ENCODE peak calls at places on chromosome 15, in seven cellular contexts. I is choroid plexus epithelial cell, G is astrocyte, S is psoas muscle, J is GM06990, M is breast epithelium, D is heart left ventricle. B is an unnamed sample.

GRCh38 chr15:52252781-52253180 is 42.8 kb downstream of the MYO5C start:
- DNase-seq in I (peak), G (peak), S (no peak), J (no peak), M (no peak), D (no peak), B (peak)

GRCh38 chr15:59174846-59175831 is 31.5 kb upstream of the LDHAL6B start:
- DNase-seq in I (peak), G (peak), S (peak), J (peak), M (no peak), D (peak), B (peak)

GRCh38 chr15:78195735-78196201 is 38.6 kb downstream of the ACSBG1 start:
- DNase-seq in I (peak), G (no peak), S (peak), J (peak), M (no peak), D (no peak), B (no peak)

GRCh38 chr15:32717290-32718081 is at the start of gene GREM1:
- DNase-seq in I (peak), G (peak), S (peak), J (no peak), M (no peak), D (no peak), B (peak)

GRCh38 chr15:55627730-55628368 is 39.7 kb upstream of the PYGO1 start:
- DNase-seq in I (peak), G (peak), S (peak), J (no peak), M (no peak), D (no peak), B (peak)

GRCh38 chr15:91780387-91780786 is 73.1 kb upstream of the SLCO3A1 start:
- DNase-seq in I (no peak), G (no peak), S (no peak), J (no peak), M (no peak), D (no peak), B (no peak)

GRCh38 chr15:77461486-77461885 is 40.8 kb downstream of the HMG20A start:
- DNase-seq in I (no peak), G (peak), S (no peak), J (no peak), M (no peak), D (no peak), B (peak)

GRCh38 chr15:67685008-67685599 is 140.2 kb upstream of the SKOR1 start:
- DNase-seq in I (peak), G (peak), S (no peak), J (no peak), M (no peak), D (no peak), B (peak)

GRCh38 chr15:90949979-90950675 is 4.6 kb upstream of the RCCD1 start:
- DNase-seq in I (no peak), G (no peak), S (no peak), J (no peak), M (no peak), D (no peak), B (no peak)

GRCh38 chr15:89419370-89419984 is 76.9 kb downstream of the RHCG start:
- DNase-seq in I (peak), G (peak), S (peak), J (no peak), M (no peak), D (peak), B (no peak)

GRCh38 chr15:74399511-74400312 is 32.3 kb upstream of the CYP11A1 start:
- DNase-seq in I (peak), G (peak), S (no peak), J (peak), M (no peak), D (no peak), B (peak)

GRCh38 chr15:95724908-95725633 is 605.4 kb upstream of the NR2F2 start:
- DNase-seq in I (no peak), G (no peak), S (no peak), J (no peak), M (no peak), D (no peak), B (no peak)

GRCh38 chr15:99100245-99101173 is 4.4 kb upstream of the SYNM start:
- DNase-seq in I (peak), G (peak), S (peak), J (peak), M (peak), D (peak), B (peak)

GRCh38 chr15:48331796-48332641 is 790 bp downstream of the DUT start:
- DNase-seq in I (peak), G (no peak), S (peak), J (peak), M (peak), D (peak), B (peak)

GRCh38 chr15:62928996-62929350 is 113.6 kb upstream of the TPM1 start:
- DNase-seq in I (peak), G (no peak), S (no peak), J (no peak), M (no peak), D (no peak), B (no peak)

GRCh38 chr15:87207945-87208580 is 1048.5 kb downstream of the NTRK3 start:
- DNase-seq in I (peak), G (peak), S (no peak), J (no peak), M (no peak), D (no peak), B (peak)

GRCh38 chr15:70535071-70535954 is 228.0 kb downstream of the UACA start:
- DNase-seq in I (no peak), G (no peak), S (no peak), J (no peak), M (no peak), D (no peak), B (no peak)

GRCh38 chr15:77506311-77507150 is 85.8 kb downstream of the HMG20A start:
- DNase-seq in I (peak), G (no peak), S (peak), J (no peak), M (no peak), D (peak), B (no peak)

GRCh38 chr15:72375501-72375845 is 341 bp downstream of the HEXA start:
- DNase-seq in I (no peak), G (no peak), S (no peak), J (no peak), M (no peak), D (peak), B (no peak)

GRCh38 chr15:100712226-100712625 is 109.8 kb downstream of the ASB7 start:
- DNase-seq in I (no peak), G (peak), S (peak), J (no peak), M (peak), D (peak), B (peak)

GRCh38 chr15:72229076-72229946 is 1.7 kb downstream of the PKM start:
- DNase-seq in I (peak), G (peak), S (peak), J (peak), M (no peak), D (no peak), B (peak)

GRCh38 chr15:100684591-100684990 is 82.2 kb downstream of the ASB7 start:
- DNase-seq in I (no peak), G (no peak), S (no peak), J (no peak), M (no peak), D (no peak), B (no peak)

GRCh38 chr15:60928210-60928609 is 300.9 kb downstream of the RORA start:
- DNase-seq in I (no peak), G (no peak), S (no peak), J (no peak), M (no peak), D (no peak), B (no peak)

GRCh38 chr15:57537951-57538506 is 53.7 kb upstream of the MYZAP start:
- DNase-seq in I (no peak), G (no peak), S (no peak), J (no peak), M (no peak), D (no peak), B (no peak)

GRCh38 chr15:48693474-48693873 is 48.0 kb upstream of the FBN1 start:
- DNase-seq in I (peak), G (peak), S (no peak), J (no peak), M (no peak), D (no peak), B (peak)

GRCh38 chr15:45499426-45499825 is 23.1 kb downstream of the SLC30A4 start:
- DNase-seq in I (peak), G (peak), S (no peak), J (no peak), M (no peak), D (no peak), B (peak)

GRCh38 chr15:99029358-99029871 is 21.8 kb upstream of the PGPEP1L start:
- DNase-seq in I (no peak), G (no peak), S (peak), J (no peak), M (no peak), D (no peak), B (no peak)

GRCh38 chr15:60407406-60407805 is 9.6 kb upstream of the ANXA2 start:
- DNase-seq in I (peak), G (peak), S (no peak), J (no peak), M (no peak), D (no peak), B (peak)

GRCh38 chr15:68818671-68819450 is 1.8 kb downstream of the ANP32A start:
- DNase-seq in I (peak), G (no peak), S (peak), J (peak), M (peak), D (peak), B (peak)

GRCh38 chr15:40070608-40071218 is 31.7 kb upstream of the SRP14 start:
- DNase-seq in I (no peak), G (no peak), S (no peak), J (no peak), M (no peak), D (no peak), B (no peak)

GRCh38 chr15:99967841-99968371 is 234.7 kb upstream of the LYSMD4 start:
- DNase-seq in I (no peak), G (no peak), S (no peak), J (no peak), M (peak), D (no peak), B (no peak)

GRCh38 chr15:53558384-53558783 is 201.1 kb downstream of the WDR72 start:
- DNase-seq in I (no peak), G (no peak), S (no peak), J (no peak), M (no peak), D (no peak), B (no peak)

GRCh38 chr15:57671636-57672035 is 34.9 kb upstream of the POLR2M start:
- DNase-seq in I (no peak), G (no peak), S (no peak), J (no peak), M (no peak), D (no peak), B (peak)

GRCh38 chr15:79136434-79137046 is 46.0 kb upstream of the RASGRF1 start:
- DNase-seq in I (no peak), G (no peak), S (no peak), J (no peak), M (no peak), D (no peak), B (no peak)

GRCh38 chr15:45162771-45163507 is 24.8 kb downstream of the SHF start:
- DNase-seq in I (peak), G (peak), S (peak), J (peak), M (no peak), D (peak), B (peak)

GRCh38 chr15:87477759-87478687 is 778.5 kb downstream of the NTRK3 start:
- DNase-seq in I (peak), G (peak), S (no peak), J (no peak), M (no peak), D (peak), B (peak)

GRCh38 chr15:28125673-28126651 is 26.8 kb upstream of the OCA2 start:
- DNase-seq in I (peak), G (peak), S (no peak), J (no peak), M (no peak), D (no peak), B (peak)

GRCh38 chr15:48781481-48782081 is 29.3 kb downstream of the CEP152 start:
- DNase-seq in I (no peak), G (no peak), S (no peak), J (no peak), M (no peak), D (no peak), B (no peak)

GRCh38 chr15:32909431-32909830 is 191.6 kb downstream of the GREM1 start:
- DNase-seq in I (peak), G (peak), S (no peak), J (peak), M (no peak), D (no peak), B (peak)

GRCh38 chr15:69893863-69894262 is 203.9 kb downstream of the TLE3 start:
- DNase-seq in I (peak), G (peak), S (peak), J (no peak), M (no peak), D (peak), B (peak)

DNA sequence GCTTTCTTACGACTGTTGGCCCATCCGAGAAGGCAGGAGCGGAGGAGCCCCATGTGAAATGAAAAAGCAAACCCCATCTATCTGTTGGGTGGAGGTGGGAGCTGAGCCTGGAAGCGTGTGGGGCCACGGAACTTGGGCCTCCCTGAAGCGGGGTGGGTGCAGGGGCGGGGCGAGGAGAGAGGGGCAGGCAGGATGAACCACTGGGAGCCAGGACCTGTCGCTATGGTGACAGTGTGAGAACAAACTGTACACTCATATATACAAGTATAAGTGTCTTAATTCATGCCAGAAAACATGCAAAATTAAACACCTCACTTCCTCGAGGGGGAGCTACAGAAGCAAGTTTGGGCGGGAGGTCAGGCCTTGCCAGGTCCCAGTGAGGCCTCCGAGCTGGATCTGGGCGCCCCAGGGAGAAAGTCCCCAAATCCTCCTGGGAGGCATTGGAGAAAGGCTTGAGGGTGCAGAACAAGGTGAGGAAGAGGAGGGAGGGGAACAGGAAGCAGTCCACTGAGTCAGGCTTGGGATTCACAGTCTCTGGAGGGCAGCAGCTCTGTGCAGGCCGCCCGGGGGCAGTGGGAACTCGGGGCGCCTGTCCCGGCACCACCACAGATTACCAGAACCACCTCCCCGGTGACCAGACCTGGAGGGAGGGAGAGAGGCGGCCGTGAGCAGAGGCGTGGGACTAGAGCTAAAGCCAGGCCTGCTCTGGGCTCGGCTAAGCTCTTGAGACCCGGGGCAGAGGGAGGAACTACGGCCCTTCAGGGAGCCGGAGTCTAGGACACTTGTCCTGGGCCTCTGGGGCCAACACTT is 34.8 kb downstream of the RBPMS2 start:
- DNase-seq in I (peak), G (peak), S (no peak), J (no peak), M (no peak), D (peak), B (peak)
- H3K4me3 ChIP-seq in I (no peak), G (no peak), S (no peak), J (no peak), M (no peak), D (no peak), B (no peak)

DNA sequence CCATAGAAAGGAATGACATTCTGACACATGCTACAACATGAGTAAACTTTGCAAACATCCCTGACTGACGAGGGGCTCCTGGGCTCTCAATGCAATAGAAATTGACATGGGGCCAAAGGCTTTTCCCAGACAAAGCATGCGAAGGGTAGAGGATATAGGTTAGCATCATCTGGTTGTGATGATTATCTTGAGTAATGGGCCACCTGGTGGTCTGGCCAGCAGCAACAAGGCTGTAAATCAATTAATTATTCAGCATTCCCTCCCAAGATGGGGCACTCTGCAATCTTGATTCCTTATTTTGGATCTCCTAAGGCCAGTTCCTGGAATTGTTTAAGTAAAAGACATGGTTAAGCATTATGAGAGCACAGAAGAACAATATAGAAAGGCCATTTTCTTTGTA is 99.2 kb downstream of the AGBL1 start:
- DNase-seq in I (no peak), G (no peak), S (no peak), J (no peak), M (no peak), D (no peak), B (no peak)
- TF ChIP-seq CTCF in I (no peak), G (no peak), S (no peak), J (no peak), M (no peak), D (no peak), B (no peak)

DNA sequence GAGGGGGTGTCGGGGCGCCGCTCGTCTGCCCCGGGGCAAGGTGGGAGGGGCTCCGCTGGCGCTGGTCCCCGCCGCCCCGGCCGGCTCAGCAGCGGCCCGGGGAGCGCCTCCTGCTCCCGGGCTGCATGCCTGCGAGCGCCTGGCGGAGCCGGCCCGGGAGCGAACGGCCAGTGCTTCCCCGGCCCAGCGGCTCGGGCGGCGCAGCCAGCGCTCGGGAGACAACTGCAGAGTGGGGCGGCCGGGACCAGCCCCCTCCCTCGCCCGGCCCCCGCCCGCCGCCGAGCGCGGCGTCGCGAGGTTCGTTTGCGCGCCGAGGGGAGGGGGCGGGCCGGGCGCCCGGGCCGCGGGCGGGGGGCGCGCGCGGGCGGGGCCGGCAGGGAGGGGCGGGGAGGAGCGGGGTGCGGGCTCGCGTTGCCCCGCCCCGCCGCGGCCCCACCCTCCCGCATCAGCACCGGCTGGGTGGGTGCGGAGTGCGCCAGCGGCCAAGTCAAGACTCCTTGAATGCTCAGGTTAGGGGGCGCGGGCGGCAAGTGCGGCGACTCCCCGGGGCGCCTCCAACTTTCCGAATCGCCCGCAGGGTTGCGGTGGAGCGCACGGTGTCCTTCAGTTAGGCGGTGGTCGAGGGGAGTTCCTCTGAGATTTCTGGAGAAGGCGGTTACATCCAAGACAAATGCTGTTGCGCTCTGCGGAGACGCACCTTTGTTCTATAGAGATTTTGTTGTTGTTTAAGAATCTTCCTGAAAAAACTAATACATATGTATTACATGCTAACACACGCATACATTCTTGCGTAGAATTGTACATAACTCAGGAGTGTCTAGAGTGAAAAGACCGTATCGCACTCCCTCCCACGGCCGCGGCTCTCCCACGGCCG is at the start of gene RGMA:
- DNase-seq in I (no peak), G (no peak), S (peak), J (no peak), M (no peak), D (peak), B (no peak)
- H3K4me3 ChIP-seq in I (no peak), G (peak), S (peak), J (peak), M (peak), D (peak), B (no peak)

DNA sequence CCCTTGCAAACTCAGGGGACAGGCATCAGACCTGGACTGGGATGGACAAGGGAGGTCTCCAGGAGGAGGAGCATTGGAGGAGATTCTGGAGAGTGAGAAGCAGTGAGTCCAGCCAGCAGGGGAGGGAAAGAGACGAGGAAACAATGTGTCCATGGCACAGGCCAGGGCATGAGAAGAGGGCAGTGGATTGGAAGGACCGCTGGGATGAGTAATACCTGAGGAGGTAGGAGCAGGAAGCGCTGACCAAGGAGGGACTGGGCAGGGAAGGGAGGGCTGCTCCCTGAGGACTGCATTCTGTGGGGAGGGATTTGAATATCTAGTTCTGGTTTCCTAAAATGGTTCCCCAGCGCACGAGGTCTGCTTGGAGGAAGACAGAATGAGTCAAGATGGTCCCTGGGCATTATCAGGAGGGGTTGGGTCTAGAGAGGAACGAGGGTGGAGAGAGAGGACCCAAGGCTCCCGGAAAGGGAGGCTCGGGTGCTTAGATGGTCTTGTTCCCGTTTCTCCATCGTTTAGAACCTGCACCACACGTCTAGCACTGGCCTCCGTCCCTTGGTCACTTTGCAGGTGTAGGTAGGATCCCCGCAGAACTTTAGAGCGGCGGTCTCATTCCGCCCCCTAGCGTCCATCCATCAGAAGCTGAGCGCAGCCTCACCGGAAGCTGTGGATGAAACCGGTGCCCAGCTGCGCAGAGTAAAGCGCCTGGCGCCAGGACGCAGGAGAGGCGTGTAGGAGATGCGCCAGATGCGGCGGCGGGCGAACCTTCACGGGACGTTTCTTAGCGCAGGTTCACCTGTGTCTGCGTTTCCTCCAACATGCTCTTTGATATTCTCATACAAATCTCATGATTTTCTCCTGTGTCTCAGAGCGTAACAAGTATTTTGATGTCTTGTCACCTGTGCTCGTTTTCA is 190.7 kb upstream of the NDN start:
- DNase-seq in I (no peak), G (no peak), S (peak), J (no peak), M (no peak), D (peak), B (peak)
- TF ChIP-seq CTCF in I (peak), G (peak), S (peak), J (peak), M (peak), D (peak), B (peak)